ENCODE peak calls at places on chromosome 5, in five cellular contexts. One of them, this sample, is unnamed.

GRCh38 chr5:76332102-76332501 is 71.0 kb upstream of the IQGAP2 start:
- DNase-seq in IMR-90: no peak
- DNase-seq in heart left ventricle: no peak
- DNase-seq in aorta: no peak
- DNase-seq in suprapubic skin: no peak
- DNase-seq in this sample: no peak

GRCh38 chr5:131186561-131187256 is 16.0 kb downstream of the LYRM7 start:
- DNase-seq in IMR-90: peak; percentile 71
- DNase-seq in aorta: no peak
- DNase-seq in suprapubic skin: no peak
- DNase-seq in heart left ventricle: no peak
- DNase-seq in this sample: no peak

GRCh38 chr5:38994329-38994927 is 79.8 kb downstream of the RICTOR start:
- DNase-seq in suprapubic skin: no peak
- DNase-seq in IMR-90: peak; percentile 76
- DNase-seq in aorta: no peak
- DNase-seq in heart left ventricle: peak; percentile 31
- DNase-seq in this sample: peak; percentile 28

GRCh38 chr5:154728884-154729283 is 26.3 kb upstream of the LARP1 start:
- DNase-seq in suprapubic skin: peak; percentile 18
- DNase-seq in IMR-90: no peak
- DNase-seq in aorta: no peak
- DNase-seq in heart left ventricle: no peak
- DNase-seq in this sample: no peak

GRCh38 chr5:51632794-51633193 is 249.5 kb downstream of the ISL1 start:
- DNase-seq in IMR-90: no peak
- DNase-seq in aorta: no peak
- DNase-seq in suprapubic skin: no peak
- DNase-seq in heart left ventricle: no peak
- DNase-seq in this sample: peak; percentile 26

GRCh38 chr5:177426566-177427210 is at the start of gene GRK6:
- DNase-seq in heart left ventricle: peak; percentile 66
- DNase-seq in aorta: peak; percentile 86
- DNase-seq in IMR-90: no peak
- DNase-seq in suprapubic skin: no peak
- DNase-seq in this sample: peak; percentile 68

GRCh38 chr5:158100373-158100902 is 241.5 kb upstream of the CLINT1 start:
- DNase-seq in IMR-90: no peak
- DNase-seq in suprapubic skin: no peak
- DNase-seq in aorta: no peak
- DNase-seq in heart left ventricle: no peak
- DNase-seq in this sample: peak; percentile 81

GRCh38 chr5:169933127-169933526 is 47.2 kb downstream of the INSYN2B start:
- DNase-seq in suprapubic skin: no peak
- DNase-seq in heart left ventricle: no peak
- DNase-seq in aorta: no peak
- DNase-seq in IMR-90: no peak
- DNase-seq in this sample: no peak

GRCh38 chr5:149937610-149938009 is 7.0 kb downstream of the PDE6A start:
- DNase-seq in suprapubic skin: no peak
- DNase-seq in aorta: no peak
- DNase-seq in heart left ventricle: no peak
- DNase-seq in IMR-90: no peak
- DNase-seq in this sample: peak; percentile 28

GRCh38 chr5:140480310-140481014 is 67.0 kb upstream of the EIF4EBP3 start:
- DNase-seq in heart left ventricle: no peak
- DNase-seq in aorta: no peak
- DNase-seq in suprapubic skin: no peak
- DNase-seq in IMR-90: peak; percentile 4
- DNase-seq in this sample: no peak

GRCh38 chr5:149441986-149442385 is 62.9 kb upstream of the IL17B start:
- DNase-seq in IMR-90: no peak
- DNase-seq in suprapubic skin: no peak
- DNase-seq in aorta: no peak
- DNase-seq in heart left ventricle: no peak
- DNase-seq in this sample: no peak

GRCh38 chr5:160297776-160298175 is 14.6 kb downstream of the CCNJL start:
- DNase-seq in IMR-90: no peak
- DNase-seq in suprapubic skin: peak; percentile 13
- DNase-seq in heart left ventricle: no peak
- DNase-seq in aorta: no peak
- DNase-seq in this sample: no peak

GRCh38 chr5:82164957-82165698 is 113.0 kb downstream of the RPS23 start:
- DNase-seq in heart left ventricle: no peak
- DNase-seq in suprapubic skin: no peak
- DNase-seq in aorta: no peak
- DNase-seq in IMR-90: peak; percentile 84
- DNase-seq in this sample: peak; percentile 63

GRCh38 chr5:10333154-10334006 is 20.1 kb upstream of the MARCHF6 start:
- DNase-seq in IMR-90: peak; percentile 26
- DNase-seq in heart left ventricle: peak; percentile 63
- DNase-seq in suprapubic skin: no peak
- DNase-seq in aorta: peak; percentile 85
- DNase-seq in this sample: peak; percentile 64

GRCh38 chr5:43412151-43412550 is at the start of gene CCL28:
- DNase-seq in IMR-90: no peak
- DNase-seq in suprapubic skin: no peak
- DNase-seq in aorta: no peak
- DNase-seq in heart left ventricle: no peak
- DNase-seq in this sample: no peak

GRCh38 chr5:180598316-180598701 is 7.0 kb upstream of the SCGB3A1 start:
- DNase-seq in heart left ventricle: no peak
- DNase-seq in IMR-90: no peak
- DNase-seq in suprapubic skin: peak; percentile 73
- DNase-seq in aorta: peak; percentile 52
- DNase-seq in this sample: peak; percentile 32

GRCh38 chr5:152593388-152593787 is 188.3 kb upstream of the NMUR2 start:
- DNase-seq in heart left ventricle: no peak
- DNase-seq in suprapubic skin: no peak
- DNase-seq in aorta: no peak
- DNase-seq in IMR-90: no peak
- DNase-seq in this sample: no peak

GRCh38 chr5:143717400-143717799 is 94.6 kb upstream of the HMHB1 start:
- DNase-seq in aorta: no peak
- DNase-seq in heart left ventricle: no peak
- DNase-seq in suprapubic skin: no peak
- DNase-seq in IMR-90: peak; percentile 72
- DNase-seq in this sample: peak; percentile 36

GRCh38 chr5:42462089-42462488 is 38.9 kb downstream of the GHR start:
- DNase-seq in heart left ventricle: no peak
- DNase-seq in aorta: no peak
- DNase-seq in suprapubic skin: no peak
- DNase-seq in IMR-90: no peak
- DNase-seq in this sample: no peak

GRCh38 chr5:42840279-42840678 is 28.6 kb upstream of the SELENOP start:
- DNase-seq in suprapubic skin: no peak
- DNase-seq in heart left ventricle: peak; percentile 66
- DNase-seq in IMR-90: peak; percentile 58
- DNase-seq in aorta: no peak
- DNase-seq in this sample: peak; percentile 8

GRCh38 chr5:93904917-93905316 is 163.5 kb upstream of the POU5F2 start:
- DNase-seq in IMR-90: no peak
- DNase-seq in suprapubic skin: no peak
- DNase-seq in heart left ventricle: no peak
- DNase-seq in aorta: no peak
- DNase-seq in this sample: no peak

GRCh38 chr5:42985129-42986037 is 54.7 kb downstream of the ANXA2R start:
- DNase-seq in suprapubic skin: no peak
- DNase-seq in IMR-90: peak; percentile 88
- DNase-seq in aorta: no peak
- DNase-seq in heart left ventricle: no peak
- DNase-seq in this sample: no peak

GRCh38 chr5:113452941-113453340 is 18.2 kb upstream of the TSSK1B start:
- DNase-seq in heart left ventricle: no peak
- DNase-seq in suprapubic skin: no peak
- DNase-seq in aorta: no peak
- DNase-seq in IMR-90: no peak
- DNase-seq in this sample: no peak

GRCh38 chr5:143760755-143761154 is 51.2 kb upstream of the HMHB1 start:
- DNase-seq in IMR-90: no peak
- DNase-seq in aorta: no peak
- DNase-seq in suprapubic skin: no peak
- DNase-seq in heart left ventricle: no peak
- DNase-seq in this sample: no peak

GRCh38 chr5:907366-907765 is 14.7 kb downstream of the TRIP13 start:
- DNase-seq in aorta: no peak
- DNase-seq in heart left ventricle: no peak
- DNase-seq in IMR-90: no peak
- DNase-seq in suprapubic skin: no peak
- DNase-seq in this sample: no peak

GRCh38 chr5:172795401-172795977 is 24.5 kb upstream of the DUSP1 start:
- DNase-seq in IMR-90: peak; percentile 99
- DNase-seq in aorta: peak; percentile 99
- DNase-seq in heart left ventricle: peak; percentile 93
- DNase-seq in suprapubic skin: peak; percentile 96
- DNase-seq in this sample: peak; percentile 100

GRCh38 chr5:179153921-179154345 is 93.8 kb downstream of the ZNF354C start:
- DNase-seq in aorta: peak; percentile 55
- DNase-seq in IMR-90: no peak
- DNase-seq in suprapubic skin: peak; percentile 75
- DNase-seq in heart left ventricle: no peak
- DNase-seq in this sample: no peak

GRCh38 chr5:40757400-40757799 is 1.6 kb upstream of the TTC33 start:
- DNase-seq in heart left ventricle: no peak
- DNase-seq in aorta: no peak
- DNase-seq in suprapubic skin: no peak
- DNase-seq in IMR-90: no peak
- DNase-seq in this sample: no peak

DNA sequence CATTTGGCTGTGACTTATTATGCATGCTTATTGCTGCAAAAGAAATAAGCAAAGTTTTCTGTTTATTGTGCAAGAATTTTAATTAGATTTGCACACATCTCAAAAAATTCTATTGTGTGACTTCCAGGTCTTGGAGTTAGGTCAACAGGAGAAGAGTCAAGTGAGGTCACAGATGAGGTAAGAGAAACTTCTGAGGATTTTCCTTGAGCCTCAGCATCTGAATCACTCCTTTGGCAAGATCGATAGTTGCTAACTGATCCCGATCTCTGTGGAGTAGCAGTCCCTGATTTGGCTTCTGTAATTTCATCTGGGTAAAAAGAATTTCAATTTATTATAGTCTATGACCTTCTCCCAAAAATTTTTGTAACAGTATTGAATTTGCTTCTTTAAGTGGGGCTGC is 7.0 kb upstream of the TTC33 start:
- DNase-seq in aorta: no peak
- DNase-seq in suprapubic skin: no peak
- DNase-seq in heart left ventricle: no peak
- DNase-seq in IMR-90: peak; percentile 8
- DNase-seq in this sample: peak; percentile 5
- H3K36me3 ChIP-seq in aorta: peaks cover 4% of the 10 kb centered on the region
- H3K36me3 ChIP-seq in suprapubic skin: peaks cover 62% of the 10 kb centered on the region
- H3K36me3 ChIP-seq in heart left ventricle: peaks cover 87% of the 10 kb centered on the region
- H3K36me3 ChIP-seq in IMR-90: peaks cover 29% of the 10 kb centered on the region
- H3K36me3 ChIP-seq in this sample: peaks cover 72% of the 10 kb centered on the region

GRCh38 chr5:119217183-119217582 is 138.6 kb upstream of the TNFAIP8 start:
- DNase-seq in IMR-90: no peak
- DNase-seq in heart left ventricle: no peak
- DNase-seq in aorta: no peak
- DNase-seq in suprapubic skin: no peak
- DNase-seq in this sample: no peak

GRCh38 chr5:119221330-119221729 is 134.5 kb upstream of the TNFAIP8 start:
- DNase-seq in suprapubic skin: no peak
- DNase-seq in aorta: no peak
- DNase-seq in heart left ventricle: no peak
- DNase-seq in IMR-90: no peak
- DNase-seq in this sample: no peak

GRCh38 chr5:119220576-119221197 is 135.1 kb upstream of the TNFAIP8 start:
- DNase-seq in IMR-90: peak; percentile 4
- DNase-seq in aorta: no peak
- DNase-seq in suprapubic skin: no peak
- DNase-seq in heart left ventricle: no peak
- DNase-seq in this sample: no peak

GRCh38 chr5:119218830-119219782 is 136.7 kb upstream of the TNFAIP8 start:
- DNase-seq in IMR-90: peak; percentile 6
- DNase-seq in suprapubic skin: no peak
- DNase-seq in aorta: no peak
- DNase-seq in heart left ventricle: no peak
- DNase-seq in this sample: no peak
- H3K4me3 ChIP-seq in IMR-90: no peak overlapping the region
- H3K4me3 ChIP-seq in suprapubic skin: no peak overlapping the region
- H3K4me3 ChIP-seq in aorta: no peak overlapping the region
- H3K4me3 ChIP-seq in heart left ventricle: no peak overlapping the region
- H3K4me3 ChIP-seq in this sample: no peak overlapping the region

GRCh38 chr5:3220638-3221288 is 374.9 kb upstream of the IRX1 start:
- DNase-seq in suprapubic skin: no peak
- DNase-seq in aorta: no peak
- DNase-seq in IMR-90: no peak
- DNase-seq in heart left ventricle: peak; percentile 16
- DNase-seq in this sample: no peak

GRCh38 chr5:3220201-3220600 is 375.4 kb upstream of the IRX1 start:
- DNase-seq in suprapubic skin: no peak
- DNase-seq in aorta: no peak
- DNase-seq in heart left ventricle: peak; percentile 15
- DNase-seq in IMR-90: no peak
- DNase-seq in this sample: no peak

GRCh38 chr5:3218096-3218495 is 377.5 kb upstream of the IRX1 start:
- DNase-seq in heart left ventricle: peak; percentile 9
- DNase-seq in suprapubic skin: no peak
- DNase-seq in IMR-90: no peak
- DNase-seq in aorta: no peak
- DNase-seq in this sample: no peak

GRCh38 chr5:3217114-3217513 is 378.5 kb upstream of the IRX1 start:
- DNase-seq in IMR-90: no peak
- DNase-seq in aorta: no peak
- DNase-seq in heart left ventricle: no peak
- DNase-seq in suprapubic skin: no peak
- DNase-seq in this sample: no peak

DNA sequence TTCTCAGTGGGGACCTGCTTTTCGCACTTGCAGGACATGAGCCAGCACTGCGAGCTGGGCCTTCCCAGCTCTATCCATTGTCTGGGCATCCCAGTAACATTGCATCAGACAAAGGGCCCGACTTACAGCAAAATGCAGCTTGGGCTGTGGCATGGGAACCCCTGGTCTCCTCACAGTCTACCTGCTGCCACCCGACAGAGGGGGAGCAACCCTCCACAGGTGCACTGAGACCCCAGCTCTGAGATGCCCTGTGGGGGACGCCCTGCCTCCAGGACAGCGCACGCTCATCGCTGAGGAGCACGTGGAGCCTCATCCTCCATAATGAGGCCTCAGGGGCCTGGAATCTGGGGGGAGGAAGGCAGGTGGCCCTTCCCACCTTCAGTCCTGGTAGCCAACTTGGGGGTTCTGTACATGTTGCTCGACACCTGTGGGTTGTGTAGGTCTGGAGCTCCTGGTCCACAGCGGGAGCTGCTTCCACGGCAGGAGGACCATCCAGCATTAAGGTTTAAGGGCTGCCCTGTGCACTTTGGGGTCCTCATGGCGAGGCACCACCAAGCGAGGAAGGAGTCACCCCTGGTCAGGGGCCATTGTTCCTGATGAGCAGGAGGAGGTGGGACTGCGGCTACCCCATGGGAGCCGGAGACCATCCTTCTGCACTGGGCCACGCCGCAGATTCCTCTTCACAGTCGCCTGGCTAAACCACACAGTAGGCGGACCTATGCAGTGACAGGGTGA is 376.5 kb upstream of the IRX1 start:
- DNase-seq in aorta: no peak
- DNase-seq in IMR-90: no peak
- DNase-seq in heart left ventricle: peak; percentile 24
- DNase-seq in suprapubic skin: no peak
- DNase-seq in this sample: no peak
- H3K9me3 ChIP-seq in aorta: no peaks in the 10 kb centered on the region
- H3K9me3 ChIP-seq in IMR-90: peaks cover 50% of the 10 kb centered on the region
- H3K9me3 ChIP-seq in heart left ventricle: no peaks in the 10 kb centered on the region
- H3K9me3 ChIP-seq in suprapubic skin: no peaks in the 10 kb centered on the region
- H3K9me3 ChIP-seq in this sample: no peaks in the 10 kb centered on the region

GRCh38 chr5:37254581-37254980 is 5.4 kb upstream of the CPLANE1 start:
- DNase-seq in IMR-90: no peak
- DNase-seq in heart left ventricle: no peak
- DNase-seq in aorta: no peak
- DNase-seq in suprapubic skin: no peak
- DNase-seq in this sample: no peak
- H3K36me3 ChIP-seq in IMR-90: no peaks in the 10 kb centered on the region
- H3K36me3 ChIP-seq in heart left ventricle: no peaks in the 10 kb centered on the region
- H3K36me3 ChIP-seq in aorta: no peaks in the 10 kb centered on the region
- H3K36me3 ChIP-seq in suprapubic skin: no peaks in the 10 kb centered on the region
- H3K36me3 ChIP-seq in this sample: no peaks in the 10 kb centered on the region

This sample was measured in MG63.